ENCODE peak calls at places on chromosomes 3 and 15, in six cellular contexts. U is GM12878, K is SK-N-SH, W is K562, V is HepG2, L is H1. Q is an unnamed sample.

GRCh38 chr15:60945196-60945595 is 283.9 kb downstream of the RORA start:
- DNase-seq in U (no peak), K (peak), W (no peak), V (no peak), L (no peak), Q (no peak)

GRCh38 chr3:194072097-194072428 is 63.9 kb upstream of the HES1 start:
- DNase-seq in U (no peak), K (no peak), W (no peak), V (no peak), L (no peak), Q (no peak)

GRCh38 chr15:66948294-66948693 is 117.1 kb upstream of the SMAD3 start:
- DNase-seq in U (no peak), K (no peak), W (no peak), V (no peak), L (no peak), Q (no peak)

GRCh38 chr15:48087844-48088243 is 32.9 kb upstream of the SLC24A5 start:
- DNase-seq in U (no peak), K (no peak), W (no peak), V (no peak), L (no peak), Q (no peak)

GRCh38 chr3:69865920-69866679 is 126.8 kb downstream of the MITF start:
- DNase-seq in U (no peak), K (peak), W (no peak), V (no peak), L (no peak), Q (no peak)

GRCh38 chr15:28246605-28247004 is 75.4 kb downstream of the HERC2 start:
- DNase-seq in U (no peak), K (no peak), W (no peak), V (no peak), L (no peak), Q (no peak)

GRCh38 chr3:59180006-59180405 is 130.2 kb upstream of the CFAP20DC start:
- DNase-seq in U (no peak), K (no peak), W (no peak), V (no peak), L (peak), Q (no peak)

GRCh38 chr15:90902996-90903732 is at the start of gene MAN2A2:
- DNase-seq in U (no peak), K (peak), W (peak), V (peak), L (no peak), Q (peak)

GRCh38 chr3:192930585-192930984 is 12.9 kb upstream of the MB21D2 start:
- DNase-seq in U (no peak), K (no peak), W (no peak), V (no peak), L (no peak), Q (no peak)

GRCh38 chr3:113245775-113246174 is 34.4 kb downstream of the BOC start:
- DNase-seq in U (no peak), K (no peak), W (no peak), V (no peak), L (no peak), Q (no peak)

GRCh38 chr3:149356630-149357029 is 20.8 kb downstream of the TM4SF1 start:
- DNase-seq in U (no peak), K (no peak), W (no peak), V (no peak), L (no peak), Q (no peak)

GRCh38 chr15:40338921-40339620 is 1.7 kb downstream of the CCDC9B start:
- DNase-seq in U (no peak), K (no peak), W (no peak), V (peak), L (no peak), Q (peak)

GRCh38 chr3:141498592-141499223 is 11.9 kb downstream of the RASA2 start:
- DNase-seq in U (peak), K (no peak), W (no peak), V (no peak), L (no peak), Q (no peak)

GRCh38 chr3:87260270-87260669 is 16.1 kb downstream of the POU1F1 start:
- DNase-seq in U (no peak), K (peak), W (peak), V (peak), L (no peak), Q (peak)

GRCh38 chr3:108178676-108179075 is 43.5 kb downstream of the IFT57 start:
- DNase-seq in U (no peak), K (no peak), W (no peak), V (no peak), L (no peak), Q (no peak)

GRCh38 chr3:190443257-190443656 is 6.4 kb downstream of the TMEM207 start:
- DNase-seq in U (no peak), K (no peak), W (no peak), V (peak), L (no peak), Q (no peak)

GRCh38 chr15:76235186-76235826 is 76.0 kb downstream of the ETFA start:
- DNase-seq in U (no peak), K (peak), W (no peak), V (peak), L (no peak), Q (peak)

GRCh38 chr3:79994397-79994796 is 226.6 kb upstream of the ROBO1 start:
- DNase-seq in U (no peak), K (no peak), W (no peak), V (no peak), L (no peak), Q (no peak)

GRCh38 chr15:75067123-75067854 is 43.9 kb downstream of the PPCDC start:
- DNase-seq in U (no peak), K (no peak), W (no peak), V (no peak), L (no peak), Q (peak)

GRCh38 chr3:57006949-57007419 is 53.5 kb upstream of the SPATA12 start:
- DNase-seq in U (no peak), K (no peak), W (peak), V (no peak), L (no peak), Q (peak)

GRCh38 chr3:90241481-90241880 is 1134.1 kb downstream of the EPHA3 start:
- DNase-seq in U (no peak), K (no peak), W (no peak), V (no peak), L (no peak), Q (no peak)

GRCh38 chr3:118550556-118550955 is 484.1 kb downstream of the IGSF11 start:
- DNase-seq in U (no peak), K (no peak), W (no peak), V (no peak), L (no peak), Q (no peak)

GRCh38 chr3:185687479-185687878 is 101.4 kb downstream of the SENP2 start:
- DNase-seq in U (no peak), K (no peak), W (no peak), V (no peak), L (no peak), Q (no peak)

GRCh38 chr15:57057134-57057930 is 138.9 kb downstream of the TCF12 start:
- DNase-seq in U (no peak), K (no peak), W (no peak), V (no peak), L (no peak), Q (no peak)

GRCh38 chr3:140128217-140129137 is 193.5 kb downstream of the CLSTN2 start:
- DNase-seq in U (no peak), K (peak), W (peak), V (peak), L (peak), Q (peak)

GRCh38 chr3:119631529-119631928 is 28.9 kb downstream of the POPDC2 start:
- DNase-seq in U (no peak), K (no peak), W (no peak), V (no peak), L (no peak), Q (no peak)

GRCh38 chr15:34223904-34224596 is 766 bp upstream of the EMC4 start:
- DNase-seq in U (no peak), K (peak), W (peak), V (no peak), L (no peak), Q (no peak)

GRCh38 chr15:66761723-66762595 is 59.9 kb downstream of the SMAD6 start:
- DNase-seq in U (no peak), K (no peak), W (no peak), V (no peak), L (no peak), Q (no peak)

GRCh38 chr15:54559405-54560064 is 581.3 kb downstream of the UNC13C start:
- DNase-seq in U (no peak), K (no peak), W (no peak), V (no peak), L (no peak), Q (no peak)

GRCh38 chr3:150535204-150535603 is 11.1 kb downstream of the SERP1 start:
- DNase-seq in U (no peak), K (no peak), W (no peak), V (no peak), L (no peak), Q (no peak)

GRCh38 chr3:185558395-185558794 is 6.0 kb upstream of the LIPH start:
- DNase-seq in U (no peak), K (no peak), W (peak), V (peak), L (no peak), Q (peak)

GRCh38 chr3:159844383-159844730 is 144.3 kb upstream of the IL12A start:
- DNase-seq in U (no peak), K (no peak), W (no peak), V (no peak), L (no peak), Q (no peak)

GRCh38 chr3:187767266-187768032 is 22.2 kb upstream of the BCL6 start:
- DNase-seq in U (no peak), K (no peak), W (no peak), V (no peak), L (no peak), Q (no peak)

GRCh38 chr15:65791335-65792129 is 561 bp downstream of the DENND4A start:
- DNase-seq in U (no peak), K (no peak), W (no peak), V (peak), L (peak), Q (no peak)

GRCh38 chr3:151067158-151067557 is 18.3 kb upstream of the MED12L start:
- DNase-seq in U (no peak), K (no peak), W (no peak), V (peak), L (no peak), Q (peak)

GRCh38 chr3:67384790-67385397 is 269.5 kb downstream of the SUCLG2 start:
- DNase-seq in U (no peak), K (peak), W (peak), V (peak), L (peak), Q (peak)

GRCh38 chr3:20361000-20361399 is 175.0 kb upstream of the SGO1 start:
- DNase-seq in U (no peak), K (no peak), W (no peak), V (no peak), L (no peak), Q (no peak)

GRCh38 chr3:48016336-48016973 is at the start of gene MAP4:
- DNase-seq in U (no peak), K (no peak), W (peak), V (no peak), L (no peak), Q (no peak)

GRCh38 chr3:76943058-76943457 is 96.8 kb upstream of the ROBO2 start:
- DNase-seq in U (no peak), K (no peak), W (no peak), V (peak), L (peak), Q (no peak)

GRCh38 chr15:69910511-69910910 is 187.2 kb downstream of the TLE3 start:
- DNase-seq in U (no peak), K (no peak), W (no peak), V (no peak), L (peak), Q (no peak)

GRCh38 chr15:69916169-69916785 is 181.4 kb downstream of the TLE3 start:
- DNase-seq in U (no peak), K (no peak), W (no peak), V (no peak), L (no peak), Q (no peak)

GRCh38 chr15:69919816-69920215 is 177.9 kb downstream of the TLE3 start:
- DNase-seq in U (no peak), K (no peak), W (no peak), V (no peak), L (no peak), Q (no peak)

GRCh38 chr15:69912116-69912515 is 185.6 kb downstream of the TLE3 start:
- DNase-seq in U (no peak), K (no peak), W (no peak), V (no peak), L (no peak), Q (no peak)

GRCh38 chr15:69914960-69915359 is 182.8 kb downstream of the TLE3 start:
- DNase-seq in U (no peak), K (no peak), W (no peak), V (no peak), L (no peak), Q (no peak)
- TF ChIP-seq SIN3A in U (no peak), K (no peak), W (no peak), V (no peak), L (no peak), Q (no peak)

GRCh38 chr3:8464668-8465067 is 37.0 kb upstream of the LMCD1 start:
- DNase-seq in U (no peak), K (peak), W (no peak), V (no peak), L (no peak), Q (no peak)
- TF ChIP-seq SIN3A in U (no peak), K (no peak), W (no peak), V (no peak), L (no peak), Q (no peak)

GRCh38 chr15:85616549-85616948 is 178.2 kb downstream of the KLHL25 start:
- DNase-seq in U (no peak), K (peak), W (no peak), V (no peak), L (no peak), Q (no peak)
- TF ChIP-seq SIN3A in U (no peak), K (no peak), W (no peak), V (no peak), L (no peak), Q (no peak)

GRCh38 chr15:35507932-35508638 is 37.9 kb downstream of the DPH6 start:
- DNase-seq in U (no peak), K (peak), W (no peak), V (no peak), L (no peak), Q (no peak)
- TF ChIP-seq SIN3A in U (no peak), K (no peak), W (no peak), V (no peak), L (no peak), Q (no peak)

Q was measured in HCT116.